ENCODE peak calls at places on chromosomes 13 and 19, in five cellular contexts. N, A, H, L and Z are unnamed samples.

GRCh38 chr13:49421391-49421790 is 22.5 kb downstream of the CAB39L start:
- DNase-seq in N (no peak), A (no peak), H (no peak), L (no peak), Z (peak; percentile 76)

GRCh38 chr19:15829277-15829770 is 13.9 kb upstream of the OR10H1 start:
- DNase-seq in N (no peak), A (no peak), H (no peak), L (no peak), Z (no peak)

GRCh38 chr19:36986601-36987000 is 70.5 kb downstream of the ZNF568 start:
- DNase-seq in N (no peak), A (no peak), H (no peak), L (no peak), Z (no peak)

GRCh38 chr19:49746206-49746958 is 16.7 kb downstream of the TSKS start:
- DNase-seq in N (peak; percentile 79), A (no peak), H (no peak), L (peak; percentile 46), Z (peak; percentile 56)

GRCh38 chr19:29389495-29389894 is 136.3 kb upstream of the VSTM2B start:
- DNase-seq in N (no peak), A (no peak), H (no peak), L (no peak), Z (no peak)

GRCh38 chr19:3440082-3440481 is 40.2 kb downstream of the SMIM24 start:
- DNase-seq in N (peak; percentile 46), A (no peak), H (no peak), L (no peak), Z (peak; percentile 68)

GRCh38 chr19:40607311-40607871 is 6.2 kb downstream of the LTBP4 start:
- DNase-seq in N (no peak), A (no peak), H (no peak), L (no peak), Z (no peak)

GRCh38 chr19:1247747-1248453 is 483 bp upstream of the MIDN start:
- DNase-seq in N (peak; percentile 79), A (no peak), H (no peak), L (no peak), Z (peak; percentile 67)

GRCh38 chr13:95564948-95565347 is 12.4 kb downstream of the CLDN10 start:
- DNase-seq in N (no peak), A (peak; percentile 49), H (peak; percentile 48), L (no peak), Z (no peak)

GRCh38 chr13:85383291-85383690 is 415.9 kb downstream of the SLITRK6 start:
- DNase-seq in N (no peak), A (no peak), H (no peak), L (no peak), Z (no peak)

GRCh38 chr19:12736854-12737665 is at the start of gene GET3:
- DNase-seq in N (peak; percentile 85), A (peak; percentile 100), H (peak; percentile 100), L (peak; percentile 96), Z (peak; percentile 98)

GRCh38 chr19:15123900-15124299 is 16.7 kb downstream of the SYDE1 start:
- DNase-seq in N (no peak), A (no peak), H (no peak), L (peak; percentile 62), Z (no peak)

GRCh38 chr19:50785329-50785922 is 4.8 kb upstream of the ACP4 start:
- DNase-seq in N (no peak), A (no peak), H (no peak), L (no peak), Z (no peak)

GRCh38 chr13:93875527-93875926 is 604.0 kb downstream of the DCT start:
- DNase-seq in N (no peak), A (peak; percentile 18), H (no peak), L (no peak), Z (no peak)

GRCh38 chr13:99063952-99064351 is 86.1 kb upstream of the DOCK9 start:
- DNase-seq in N (peak; percentile 30), A (no peak), H (no peak), L (no peak), Z (peak; percentile 49)

GRCh38 chr13:31930901-31931522 is 100.6 kb upstream of the FRY start:
- DNase-seq in N (peak; percentile 23), A (no peak), H (no peak), L (no peak), Z (peak; percentile 72)

GRCh38 chr19:53140351-53140750 is 7.6 kb upstream of the ZNF415 start:
- DNase-seq in N (no peak), A (no peak), H (no peak), L (no peak), Z (no peak)

GRCh38 chr19:1066251-1066747 is 668 bp upstream of the ARHGAP45 start:
- DNase-seq in N (no peak), A (no peak), H (no peak), L (no peak), Z (no peak)

GRCh38 chr19:49425178-49425577 is at the start of gene GFY:
- DNase-seq in N (no peak), A (no peak), H (no peak), L (no peak), Z (no peak)

GRCh38 chr13:31927219-31927653 is 104.3 kb upstream of the FRY start:
- DNase-seq in N (no peak), A (no peak), H (no peak), L (no peak), Z (no peak)

GRCh38 chr13:24650157-24650556 is 30.1 kb upstream of the ATP12A start:
- DNase-seq in N (no peak), A (peak; percentile 26), H (peak; percentile 73), L (no peak), Z (no peak)

GRCh38 chr13:23440821-23441608 is 7.5 kb upstream of the SACS start:
- DNase-seq in N (no peak), A (no peak), H (no peak), L (no peak), Z (no peak)

GRCh38 chr13:23657056-23657455 is 86.8 kb downstream of the TNFRSF19 start:
- DNase-seq in N (no peak), A (no peak), H (no peak), L (no peak), Z (no peak)

GRCh38 chr13:40456397-40456958 is 210.0 kb downstream of the FOXO1 start:
- DNase-seq in N (no peak), A (no peak), H (no peak), L (no peak), Z (no peak)

GRCh38 chr13:78827471-78827870 is 168.5 kb upstream of the OBI1 start:
- DNase-seq in N (no peak), A (no peak), H (no peak), L (no peak), Z (peak; percentile 1)

GRCh38 chr13:65977525-65977924 is 1252.6 kb downstream of the PCDH9 start:
- DNase-seq in N (no peak), A (no peak), H (no peak), L (no peak), Z (no peak)

GRCh38 chr19:29836409-29836825 is 24.6 kb downstream of the CCNE1 start:
- DNase-seq in N (peak; percentile 68), A (no peak), H (no peak), L (no peak), Z (peak; percentile 93)

GRCh38 chr13:100721885-100722512 is 47.4 kb upstream of the TMTC4 start:
- DNase-seq in N (no peak), A (peak; percentile 32), H (peak; percentile 4), L (no peak), Z (peak; percentile 60)

GRCh38 chr19:18023596-18024212 is 15.7 kb downstream of the ARRDC2 start:
- DNase-seq in N (no peak), A (no peak), H (no peak), L (peak; percentile 67), Z (peak; percentile 44)

GRCh38 chr13:113932060-113932459 is 41.8 kb downstream of the C13orf46 start:
- DNase-seq in N (no peak), A (no peak), H (no peak), L (no peak), Z (no peak)

GRCh38 chr13:80251403-80251802 is 89.5 kb downstream of the SPRY2 start:
- DNase-seq in N (no peak), A (no peak), H (no peak), L (no peak), Z (peak; percentile 24)

GRCh38 chr19:38304866-38305429 is 897 bp downstream of the C19orf33 start:
- DNase-seq in N (no peak), A (no peak), H (no peak), L (no peak), Z (no peak)

GRCh38 chr19:55255618-55256423 is 3.0 kb downstream of the PPP6R1 start:
- DNase-seq in N (peak; percentile 80), A (no peak), H (no peak), L (no peak), Z (peak; percentile 78)

GRCh38 chr13:110874508-110874960 is 40.3 kb downstream of the ANKRD10 start:
- DNase-seq in N (peak; percentile 40), A (peak; percentile 11), H (no peak), L (peak; percentile 63), Z (peak; percentile 31)

GRCh38 chr19:40486017-40486416 is 19.2 kb downstream of the SPTBN4 start:
- DNase-seq in N (no peak), A (no peak), H (no peak), L (no peak), Z (no peak)

GRCh38 chr13:106520205-106521004 is 15.1 kb downstream of the EFNB2 start:
- DNase-seq in N (no peak), A (no peak), H (no peak), L (no peak), Z (no peak)

GRCh38 chr19:43699506-43700367 is 16.1 kb upstream of the IRGC start:
- DNase-seq in N (no peak), A (no peak), H (no peak), L (peak; percentile 35), Z (no peak)

GRCh38 chr13:26954981-26955380 is 194.4 kb upstream of the GPR12 start:
- DNase-seq in N (no peak), A (no peak), H (no peak), L (no peak), Z (no peak)
- H3K4me3 ChIP-seq in N (no peak overlapping the region), A (no peak overlapping the region), H (no peak overlapping the region), L (no peak overlapping the region), Z (no peak overlapping the region)

DNA sequence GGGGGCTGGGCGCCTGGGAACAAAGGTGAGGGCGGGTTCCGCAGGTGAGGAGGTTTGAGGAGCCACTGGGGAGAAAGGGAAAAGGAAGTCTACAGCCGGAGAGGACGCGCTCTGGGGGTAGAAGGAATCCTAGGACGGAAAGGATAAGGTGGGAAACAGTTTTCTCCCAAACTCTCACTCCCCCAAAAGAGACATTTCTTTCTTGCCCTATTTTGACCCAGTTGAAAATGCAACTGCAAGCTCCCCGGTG is 651 bp upstream of the POLR1D start:
- DNase-seq in N (no peak), A (no peak), H (no peak), L (no peak), Z (no peak)
- H3K4me3 ChIP-seq in N (peak overlapping the region; percentile 67), A (peak overlapping the region; percentile 85), H (peak overlapping the region; percentile 53), L (peak overlapping the region; percentile 90), Z (peak overlapping the region; percentile 81)

GRCh38 chr19:4449022-4449825 is 8.4 kb downstream of the UBXN6 start:
- DNase-seq in N (no peak), A (peak; percentile 22), H (no peak), L (peak; percentile 83), Z (no peak)
- H3K4me3 ChIP-seq in N (no peak overlapping the region), A (no peak overlapping the region), H (no peak overlapping the region), L (no peak overlapping the region), Z (no peak overlapping the region)

GRCh38 chr19:34481861-34482379 is 362 bp downstream of the WTIP start:
- DNase-seq in N (no peak), A (no peak), H (peak; percentile 13), L (no peak), Z (no peak)
- H3K4me3 ChIP-seq in N (no peak overlapping the region), A (peak overlapping the region; percentile 70), H (peak overlapping the region; percentile 95), L (peak overlapping the region; percentile 62), Z (no peak overlapping the region)